ENCODE peak calls at places on chromosomes 4 and X, in five cellular contexts. U, W, N, E and I are unnamed samples. For H3K4me1, the result is how much of the 10 kb centered on the place peaks cover.

GRCh38 chr4:163808091-163808490 is 313.6 kb downstream of the TMA16 start:
- DNase-seq in U (no peak), W (no peak), N (no peak), E (no peak), I (no peak)

GRCh38 chrX:114611018-114611619 is 27.2 kb downstream of the HTR2C start:
- DNase-seq in U (peak), W (no peak), N (peak), E (peak), I (peak)

GRCh38 chr4:178037459-178038214 is 595.4 kb upstream of the AGA start:
- DNase-seq in U (no peak), W (no peak), N (no peak), E (no peak), I (no peak)

GRCh38 chrX:17976955-17977354 is 115.9 kb upstream of the RAI2 start:
- DNase-seq in U (no peak), W (no peak), N (no peak), E (no peak), I (no peak)

GRCh38 chrX:20217279-20217678 is 49.4 kb downstream of the RPS6KA3 start:
- DNase-seq in U (no peak), W (no peak), N (no peak), E (no peak), I (no peak)

GRCh38 chr4:129641179-129641578 is 545.2 kb downstream of the C4orf33 start:
- DNase-seq in U (peak), W (peak), N (peak), E (peak), I (peak)

GRCh38 chrX:37926700-37927099 is 79.3 kb upstream of the DYNLT3 start:
- DNase-seq in U (no peak), W (no peak), N (no peak), E (no peak), I (no peak)

GRCh38 chr4:184344899-184345572 is 127.4 kb upstream of the ENPP6 start:
- DNase-seq in U (no peak), W (peak), N (peak), E (no peak), I (no peak)

GRCh38 chr4:70863099-70863790 is 23.6 kb upstream of the GRSF1 start:
- DNase-seq in U (no peak), W (no peak), N (no peak), E (no peak), I (no peak)

GRCh38 chr4:148649669-148650331 is 207.6 kb upstream of the NR3C2 start:
- DNase-seq in U (no peak), W (no peak), N (no peak), E (no peak), I (no peak)

GRCh38 chr4:16532240-16532990 is 306.1 kb upstream of the TAPT1 start:
- DNase-seq in U (no peak), W (no peak), N (no peak), E (no peak), I (no peak)

GRCh38 chrX:26918633-26919032 is 544.5 kb downstream of the PPP4R3C start:
- DNase-seq in U (no peak), W (no peak), N (peak), E (peak), I (no peak)

DNA sequence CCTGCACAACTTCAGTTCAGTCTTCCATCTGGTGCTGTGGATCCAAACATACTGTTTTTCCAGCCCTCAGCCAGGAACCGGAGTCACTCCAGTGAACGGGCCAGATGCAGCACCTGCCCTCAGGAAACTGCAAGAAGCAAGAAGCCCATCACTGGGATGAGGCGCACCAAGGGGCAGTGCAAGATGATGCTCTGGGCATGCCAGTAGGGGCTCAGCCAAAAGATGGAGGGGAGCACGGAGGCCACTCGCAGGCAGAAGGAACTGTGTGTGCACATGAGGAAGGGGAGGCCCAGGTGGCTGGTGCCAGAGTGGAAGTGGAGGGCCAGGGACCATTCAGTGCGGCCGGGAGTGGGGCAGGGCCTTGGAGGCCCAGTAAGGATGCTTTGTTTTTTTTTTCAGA is 161.7 kb upstream of the MAMLD1 start:
- DNase-seq in U (no peak), W (no peak), N (no peak), E (no peak), I (no peak)
- H3K4me1 ChIP-seq in U (under half), W (under half), N (under half), E (under half), I (under half)

GRCh38 chr4:118968813-118969212 is 80.2 kb downstream of the SYNPO2 start:
- DNase-seq in U (no peak), W (no peak), N (no peak), E (no peak), I (no peak)
- H3K4me1 ChIP-seq in U (half or more), W (under half), N (under half), E (under half), I (half or more)

DNA sequence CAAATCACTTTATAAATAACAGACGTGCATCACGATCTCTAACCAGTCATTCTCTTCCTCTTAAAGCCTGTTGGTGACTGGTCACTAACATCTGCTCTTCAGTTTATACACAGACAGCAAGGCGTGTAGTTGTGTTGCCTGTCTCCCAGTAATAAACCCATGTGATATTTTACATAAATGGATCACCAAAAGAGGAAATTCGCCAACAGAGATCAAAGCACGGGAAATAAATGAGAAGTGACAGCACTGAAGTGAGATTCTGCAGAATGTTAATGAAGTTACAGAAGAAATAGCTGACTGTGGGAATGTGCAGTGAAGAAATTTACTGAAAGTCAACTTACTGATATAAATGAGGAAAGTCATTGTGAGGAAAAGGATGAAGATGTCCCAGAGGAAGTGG is 47.0 kb downstream of the AFF1 start:
- DNase-seq in U (no peak), W (no peak), N (no peak), E (no peak), I (no peak)
- H3K4me1 ChIP-seq in U (under half), W (under half), N (under half), E (under half), I (under half)

GRCh38 chrX:12891915-12892506 is 14.4 kb upstream of the TLR8 start:
- DNase-seq in U (no peak), W (no peak), N (no peak), E (no peak), I (no peak)
- H3K4me1 ChIP-seq in U (under half), W (under half), N (under half), E (under half), I (under half)

GRCh38 chr4:15024386-15024785 is 22.1 kb downstream of the CPEB2 start:
- DNase-seq in U (no peak), W (no peak), N (no peak), E (no peak), I (no peak)
- H3K4me1 ChIP-seq in U (under half), W (under half), N (under half), E (under half), I (under half)

DNA sequence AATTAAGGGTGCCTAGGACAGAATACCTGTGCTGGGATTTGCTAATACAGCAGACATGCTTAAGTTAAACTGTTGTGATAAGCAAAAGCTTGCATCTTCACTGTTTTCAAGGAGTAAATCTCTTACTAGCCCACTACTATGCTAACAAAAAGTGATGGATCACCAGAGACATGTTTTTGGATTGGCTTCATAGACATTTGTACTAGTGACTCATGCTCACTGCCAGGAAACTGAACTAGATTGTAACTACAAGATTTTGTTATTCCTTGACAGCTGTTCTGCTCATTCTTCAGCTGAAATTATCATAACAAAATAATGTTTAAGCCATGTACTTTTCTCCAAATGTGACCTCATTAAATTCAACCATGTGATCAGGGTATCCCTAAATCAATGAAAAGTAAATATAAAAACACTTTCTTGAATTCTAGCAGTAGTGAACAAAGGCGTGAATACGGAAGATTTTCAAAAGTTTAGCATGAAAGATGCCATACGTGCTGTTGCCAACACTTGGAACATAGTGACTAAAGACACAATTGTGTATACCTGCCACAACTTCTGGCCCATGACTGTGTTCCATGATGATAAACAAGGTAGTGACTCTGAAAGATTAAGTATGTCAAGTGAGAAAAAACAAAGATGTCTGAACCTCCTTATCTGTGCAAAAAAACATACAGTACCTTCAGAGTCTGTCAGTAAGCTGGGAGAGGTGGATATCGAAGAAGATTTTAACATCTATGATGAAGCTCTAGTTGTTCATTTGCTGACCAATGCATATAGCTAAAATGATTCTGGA is 154.0 kb downstream of the BTC start:
- DNase-seq in U (no peak), W (no peak), N (no peak), E (no peak), I (no peak)
- H3K4me1 ChIP-seq in U (under half), W (under half), N (under half), E (under half), I (under half)

DNA sequence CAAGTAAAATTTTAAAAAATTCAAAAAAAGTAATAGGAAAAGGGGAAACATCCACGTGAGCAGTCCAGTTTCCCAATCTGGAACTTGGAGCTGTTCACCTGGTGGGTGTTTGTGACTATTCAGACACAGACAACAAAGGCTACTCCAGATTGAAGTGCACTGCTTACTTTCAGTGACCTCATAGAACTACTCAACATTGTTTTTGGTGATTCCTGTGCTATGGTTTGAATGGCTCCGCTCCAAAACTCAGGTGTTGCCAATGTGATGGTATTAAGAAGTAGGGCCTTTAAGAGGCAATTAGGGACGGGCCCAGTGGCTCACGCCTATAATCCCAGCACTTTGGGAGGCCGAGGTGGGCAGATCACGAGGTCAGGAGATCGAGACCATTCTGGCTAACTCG is 22.1 kb downstream of the SH3RF1 start:
- DNase-seq in U (no peak), W (no peak), N (no peak), E (no peak), I (no peak)
- H3K4me1 ChIP-seq in U (half or more), W (under half), N (under half), E (under half), I (half or more)

DNA sequence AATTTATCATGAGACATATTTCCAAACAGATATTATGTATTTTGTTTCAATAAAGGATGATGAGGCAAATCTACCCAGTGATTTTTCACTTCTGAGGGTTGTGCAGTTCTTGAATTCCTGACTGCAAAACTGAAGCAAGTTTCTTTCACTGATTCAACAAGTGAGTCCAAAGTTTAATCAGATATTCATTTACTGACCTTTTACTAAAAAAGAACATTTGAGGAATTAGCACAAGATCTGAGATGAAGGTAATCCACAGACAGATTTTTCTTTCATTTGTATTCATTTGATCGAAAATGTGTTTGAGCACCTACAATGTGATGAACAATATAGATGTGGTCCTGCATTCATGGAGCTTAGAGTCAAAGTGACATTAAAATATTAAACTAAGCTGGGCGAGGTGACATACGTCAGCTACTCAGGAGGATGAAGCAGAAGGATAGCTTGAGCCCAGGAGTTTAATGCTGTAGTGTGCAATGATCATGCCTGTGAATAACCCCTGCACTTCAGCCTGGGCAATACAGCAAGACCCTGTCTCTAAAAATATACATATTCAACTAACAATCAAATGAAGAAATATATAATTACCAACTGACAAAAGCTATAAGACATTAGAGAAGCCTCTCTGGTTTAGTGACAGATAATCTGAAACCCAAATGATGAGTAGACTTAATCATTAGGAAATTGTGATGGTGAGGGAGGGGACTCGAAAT is 76.6 kb downstream of the ANXA3 start:
- DNase-seq in U (no peak), W (no peak), N (no peak), E (no peak), I (no peak)
- H3K4me1 ChIP-seq in U (under half), W (under half), N (under half), E (under half), I (under half)

GRCh38 chr4:76605099-76605563 is 170.1 kb downstream of the SHROOM3 start:
- DNase-seq in U (no peak), W (no peak), N (no peak), E (no peak), I (no peak)

GRCh38 chr4:76607846-76608245 is 172.8 kb downstream of the SHROOM3 start:
- DNase-seq in U (no peak), W (no peak), N (no peak), E (no peak), I (no peak)

GRCh38 chr4:76610751-76611150 is 175.7 kb downstream of the SHROOM3 start:
- DNase-seq in U (no peak), W (no peak), N (peak), E (no peak), I (no peak)

GRCh38 chr4:76607266-76607799 is 172.3 kb downstream of the SHROOM3 start:
- DNase-seq in U (no peak), W (no peak), N (peak), E (no peak), I (no peak)

GRCh38 chr4:76606662-76607265 is 171.7 kb downstream of the SHROOM3 start:
- DNase-seq in U (no peak), W (no peak), N (no peak), E (no peak), I (no peak)
- H3K4me1 ChIP-seq in U (half or more), W (under half), N (under half), E (under half), I (under half)

DNA sequence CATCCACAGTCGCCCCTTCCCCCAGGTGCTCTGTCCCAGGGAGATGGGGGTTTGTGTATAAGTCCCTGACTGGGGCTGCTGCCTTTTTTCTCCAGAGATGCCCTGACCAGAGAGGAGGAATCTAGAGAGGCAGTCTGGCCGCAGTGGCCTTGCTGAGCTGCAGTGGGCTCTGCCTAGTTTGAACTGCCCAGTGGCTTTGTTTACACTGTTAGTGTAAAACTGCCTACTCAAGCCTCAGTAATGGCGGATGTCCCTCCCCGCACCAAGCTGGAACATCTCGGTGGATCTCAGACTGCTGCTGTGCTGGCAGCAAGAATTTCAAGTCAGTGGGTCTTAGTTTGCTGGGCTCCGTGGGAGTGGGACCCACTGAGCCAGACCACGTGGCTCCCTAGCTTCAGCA is 102.6 kb upstream of the GIMD1 start:
- DNase-seq in U (no peak), W (no peak), N (no peak), E (no peak), I (no peak)
- H3K4me1 ChIP-seq in U (under half), W (under half), N (under half), E (under half), I (under half)